ENCODE peak calls at places on chromosome 11, in nine cellular contexts. O is activated CD8-positive, alpha-beta memory T cell treated with anti-CD3 and anti-CD28 coated beads, Interleukin-2, amount 10 ng/mL, durations not matched to agents 7 days and 5 days; Q is natural killer cell; Y is gastroesophageal sphincter; G is stimulated activated memory B cell treated with anti-CD40 and anti-IgM and Interleukin-4, amounts not matched to agents 10 μg/mL and 1 μg/mL and 100 μg/mL, for 72 hours; T is heart left ventricle; X is WTC11; H is CD4-positive, CD25-positive, alpha-beta regulatory T cell; P is pancreas. F is an unnamed sample.

GRCh38 chr11:9210224-9210921 is 54.8 kb downstream of the DENND5A start:
- ATAC-seq in Q (no peak), T (no peak), P (no peak), O (no peak), Y (no peak), H (no peak), X (no peak), G (no peak), F (peak; percentile 35)

GRCh38 chr11:95067042-95067827 is 516 bp downstream of the SRSF8 start:
- ATAC-seq in O (peak; percentile 69), Y (peak; percentile 92), P (peak; percentile 75), G (peak; percentile 86), X (peak; percentile 78), T (peak; percentile 91), Q (peak; percentile 74), H (peak; percentile 72), F (peak; percentile 74)

GRCh38 chr11:44229664-44230063 is 80.3 kb downstream of the ALX4 start:
- ATAC-seq in Q (no peak), X (no peak), T (no peak), O (no peak), H (no peak), G (no peak), P (no peak), Y (no peak), F (no peak)

GRCh38 chr11:114075891-114076441 is 16.5 kb downstream of the ZBTB16 start:
- ATAC-seq in H (no peak), X (peak; percentile 55), P (no peak), Y (no peak), O (no peak), T (no peak), G (no peak), Q (peak; percentile 46), F (peak; percentile 10)

GRCh38 chr11:79030448-79030847 is 410.4 kb downstream of the TENM4 start:
- ATAC-seq in P (no peak), T (peak; percentile 64), Q (no peak), O (no peak), Y (peak; percentile 55), H (no peak), G (no peak), X (no peak), F (no peak)

GRCh38 chr11:100831929-100832480 is 144.9 kb downstream of the ARHGAP42 start:
- ATAC-seq in X (no peak), P (no peak), T (peak; percentile 65), O (no peak), Q (no peak), Y (peak; percentile 19), G (no peak), H (no peak), F (no peak)

GRCh38 chr11:45936655-45937054 is 14.2 kb downstream of the LARGE2 start:
- ATAC-seq in H (no peak), T (no peak), G (no peak), P (no peak), Y (no peak), Q (no peak), O (no peak), X (no peak), F (no peak)

GRCh38 chr11:16527525-16528246 is 171.3 kb upstream of the SOX6 start:
- ATAC-seq in Q (no peak), T (no peak), Y (no peak), P (no peak), X (no peak), H (no peak), G (no peak), O (no peak), F (no peak)

GRCh38 chr11:114275295-114275694 is 20.9 kb upstream of the NNMT start:
- ATAC-seq in T (peak; percentile 79), P (no peak), Q (no peak), G (no peak), Y (peak; percentile 61), H (no peak), X (no peak), O (no peak), F (no peak)

GRCh38 chr11:2825261-2825885 is 60.2 kb downstream of the CDKN1C start:
- ATAC-seq in X (no peak), Q (no peak), Y (peak; percentile 89), P (peak; percentile 60), G (no peak), T (peak; percentile 79), O (no peak), H (no peak), F (no peak)

F was measured in activated T-helper 17 cell treated with anti-CD3 and anti-CD28 coated beads, Interleukin-2, amount 50 U/mL, for 72 hours.